ENCODE peak calls at places on chromosome 4, in eight cellular contexts. Y, I, V, W, C, N, S and P are unnamed samples.

GRCh38 chr4:148735432-148736155 is 293.4 kb upstream of the NR3C2 start:
- DNase-seq in Y (no peak), I (no peak), V (no peak), W (no peak), C (no peak), N (no peak), S (no peak), P (no peak)

GRCh38 chr4:140863187-140863586 is 107.0 kb upstream of the TBC1D9 start:
- DNase-seq in Y (no peak), I (peak; percentile 17), V (no peak), W (no peak), C (no peak), N (no peak), S (no peak), P (no peak)

GRCh38 chr4:166763018-166763417 is 471.3 kb downstream of the SPOCK3 start:
- DNase-seq in Y (no peak), I (no peak), V (no peak), W (no peak), C (no peak), N (no peak), S (no peak), P (no peak)

GRCh38 chr4:123452585-123452984 is 56.0 kb downstream of the SPRY1 start:
- DNase-seq in Y (peak; percentile 20), I (peak; percentile 91), V (peak; percentile 98), W (no peak), C (peak; percentile 95), N (peak; percentile 73), S (no peak), P (peak; percentile 57)

GRCh38 chr4:115674485-115674884 is 561.1 kb upstream of the NDST4 start:
- DNase-seq in Y (no peak), I (no peak), V (no peak), W (no peak), C (no peak), N (no peak), S (no peak), P (no peak)

GRCh38 chr4:184347251-184348239 is 126.8 kb downstream of the IRF2 start:
- DNase-seq in Y (no peak), I (peak; percentile 88), V (peak; percentile 68), W (peak; percentile 59), C (peak; percentile 46), N (peak; percentile 56), S (peak; percentile 66), P (peak; percentile 47)

GRCh38 chr4:100742045-100742444 is 224.2 kb upstream of the EMCN start:
- DNase-seq in Y (peak; percentile 4), I (peak; percentile 77), V (peak; percentile 19), W (no peak), C (peak; percentile 75), N (peak; percentile 29), S (no peak), P (no peak)

GRCh38 chr4:187586892-187587291 is 408.7 kb upstream of the ZFP42 start:
- DNase-seq in Y (no peak), I (no peak), V (no peak), W (no peak), C (no peak), N (peak; percentile 5), S (no peak), P (no peak)

GRCh38 chr4:15007201-15007600 is 4.9 kb downstream of the CPEB2 start:
- DNase-seq in Y (no peak), I (no peak), V (no peak), W (no peak), C (no peak), N (no peak), S (no peak), P (no peak)

GRCh38 chr4:108204518-108204917 is 35.8 kb upstream of the LEF1 start:
- DNase-seq in Y (no peak), I (no peak), V (no peak), W (no peak), C (peak; percentile 3), N (peak; percentile 16), S (no peak), P (no peak)

GRCh38 chr4:70993181-70994068 is at the start of gene DCK:
- DNase-seq in Y (peak; percentile 85), I (peak; percentile 91), V (peak; percentile 90), W (peak; percentile 89), C (peak; percentile 87), N (peak; percentile 92), S (peak; percentile 96), P (peak; percentile 91)

GRCh38 chr4:110364911-110365520 is 110.9 kb upstream of the ENPEP start:
- DNase-seq in Y (no peak), I (peak; percentile 97), V (no peak), W (no peak), C (peak; percentile 25), N (peak; percentile 74), S (no peak), P (no peak)

GRCh38 chr4:145868637-145869409 is 69.8 kb downstream of the ZNF827 start:
- DNase-seq in Y (no peak), I (peak; percentile 55), V (peak; percentile 12), W (no peak), C (peak; percentile 28), N (peak; percentile 16), S (no peak), P (no peak)

GRCh38 chr4:140256335-140256734 is 102.4 kb upstream of the MAML3 start:
- DNase-seq in Y (peak; percentile 38), I (peak; percentile 37), V (peak; percentile 77), W (no peak), C (peak; percentile 79), N (no peak), S (no peak), P (no peak)

GRCh38 chr4:158202475-158202874 is 7.8 kb upstream of the TMEM144 start:
- DNase-seq in Y (no peak), I (no peak), V (no peak), W (no peak), C (no peak), N (no peak), S (no peak), P (no peak)

GRCh38 chr4:158201310-158201709 is 9.0 kb upstream of the TMEM144 start:
- DNase-seq in Y (no peak), I (peak; percentile 4), V (no peak), W (no peak), C (peak; percentile 19), N (no peak), S (no peak), P (no peak)

GRCh38 chr4:158197194-158197593 is 13.1 kb upstream of the TMEM144 start:
- DNase-seq in Y (no peak), I (no peak), V (no peak), W (no peak), C (no peak), N (no peak), S (no peak), P (no peak)

GRCh38 chr4:158203929-158204328 is 6.4 kb upstream of the TMEM144 start:
- DNase-seq in Y (no peak), I (no peak), V (no peak), W (no peak), C (no peak), N (no peak), S (no peak), P (no peak)

GRCh38 chr4:158200214-158200613 is 10.1 kb upstream of the TMEM144 start:
- DNase-seq in Y (no peak), I (no peak), V (no peak), W (no peak), C (no peak), N (no peak), S (no peak), P (no peak)
- TF ChIP-seq CTCF in Y (no peak), I (no peak), V (no peak), W (no peak), C (no peak), N (no peak), S (no peak), P (no peak)

DNA sequence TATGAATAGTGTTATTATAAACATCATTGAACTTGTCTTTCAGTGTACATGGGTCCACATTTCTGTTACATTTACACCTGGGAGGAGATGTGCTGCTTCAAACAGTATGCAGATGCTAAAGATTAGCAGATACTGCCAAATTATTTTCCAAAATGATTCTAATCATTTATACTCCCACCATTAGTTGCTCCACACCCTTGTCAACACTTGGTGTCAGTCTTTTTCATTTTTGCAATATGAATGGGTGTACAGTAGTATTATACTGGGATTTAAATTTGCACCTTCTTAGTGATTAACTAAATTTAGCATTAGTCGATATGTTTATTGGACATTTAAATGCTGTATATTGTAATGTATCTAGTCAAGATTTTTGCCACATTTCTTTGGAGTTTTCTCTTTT is 131.6 kb upstream of the GRID2 start:
- DNase-seq in Y (no peak), I (peak; percentile 21), V (no peak), W (no peak), C (no peak), N (no peak), S (no peak), P (no peak)
- TF ChIP-seq CTCF in Y (no peak), I (peak; percentile 42), V (peak; percentile 46), W (no peak), C (no peak), N (peak; percentile 27), S (no peak), P (no peak)

DNA sequence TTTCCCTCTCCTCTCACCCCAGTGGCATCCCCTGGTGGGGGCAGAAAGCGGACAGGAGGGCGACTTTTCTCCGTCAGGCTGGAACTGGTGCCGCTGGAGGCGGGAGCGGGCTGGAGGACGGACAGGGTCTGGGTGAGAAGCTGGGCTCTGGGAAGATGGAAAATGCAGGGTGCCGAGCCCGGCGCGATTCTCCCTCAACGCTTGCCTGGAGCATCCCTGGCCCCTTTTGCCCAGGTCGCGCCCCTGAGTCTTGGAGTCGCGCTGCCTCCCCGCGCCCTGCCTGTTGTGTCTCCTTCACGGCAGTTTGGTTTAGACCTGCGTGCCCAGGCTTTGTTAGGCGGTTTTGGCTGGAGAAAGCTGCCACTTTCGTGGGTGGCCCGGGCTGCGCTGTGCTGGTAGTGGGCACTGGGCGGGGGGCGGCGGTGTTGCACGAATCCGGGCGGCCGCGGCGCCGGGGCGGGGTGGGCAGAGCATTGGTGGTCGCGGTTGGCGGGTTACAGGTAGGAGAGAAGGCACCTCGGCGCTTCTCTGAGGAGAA is 2.0 kb downstream of the ADGRL3 start:
- DNase-seq in Y (no peak), I (peak; percentile 38), V (no peak), W (peak; percentile 49), C (no peak), N (peak; percentile 8), S (no peak), P (no peak)
- TF ChIP-seq CTCF in Y (no peak), I (peak; percentile 30), V (no peak), W (no peak), C (no peak), N (no peak), S (no peak), P (no peak)

DNA sequence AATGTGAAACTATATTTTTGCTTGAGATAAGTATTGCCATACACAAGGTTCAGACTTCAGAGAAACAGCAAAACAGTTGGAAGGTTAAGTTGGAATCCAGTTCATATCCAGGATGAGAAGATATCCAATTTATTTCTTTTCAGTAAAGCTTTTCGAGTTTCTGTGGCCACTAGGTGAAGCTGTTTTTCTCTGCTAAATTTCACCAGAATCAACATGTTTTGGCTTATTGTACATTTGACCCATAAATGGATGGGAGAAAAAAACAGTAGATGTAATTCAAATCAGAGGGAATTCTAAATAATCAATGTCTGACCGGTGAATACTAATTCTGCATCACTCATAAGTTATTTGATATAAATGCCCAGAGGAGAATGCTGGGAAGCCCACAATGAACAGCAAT is 9.1 kb upstream of the METTL14 start:
- DNase-seq in Y (no peak), I (peak; percentile 19), V (no peak), W (no peak), C (no peak), N (no peak), S (no peak), P (no peak)
- TF ChIP-seq CTCF in Y (peak; percentile 20), I (peak; percentile 46), V (peak; percentile 15), W (no peak), C (peak; percentile 25), N (peak; percentile 24), S (no peak), P (no peak)